ENCODE peak calls at places on chromosome 7, in seven cellular contexts. E is stimulated activated CD4-positive, alpha-beta T cell treated with anti-CD3 and anti-CD28 coated beads, Interleukin-4, amount 100 ng/mL, for 24 hours; V is fibroblast of the conjunctiva; U is GF-D8; R is substantia nigra; T is OCI-M1; W is T-helper 2 cell treated with Interferon-gamma antibody and Interleukin-4, amounts not matched to agents 5 μg/mL and 100 μg/mL, for 36 hours. X is an unnamed sample.

GRCh38 chr7:158355456-158356065 is 232.1 kb downstream of the PTPRN2 start:
- DNase-seq in E (no peak), V (no peak), U (no peak), R (no peak), T (no peak), W (no peak), X (peak; percentile 24)

GRCh38 chr7:36040679-36041078 is 112.4 kb upstream of the EEPD1 start:
- DNase-seq in E (no peak), V (no peak), U (no peak), R (no peak), T (no peak), W (no peak), X (no peak)

GRCh38 chr7:80600046-80600445 is 38.4 kb upstream of the CD36 start:
- DNase-seq in E (no peak), V (no peak), U (no peak), R (no peak), T (no peak), W (no peak), X (no peak)

GRCh38 chr7:149680316-149681025 is 92.9 kb downstream of the ZNF467 start:
- DNase-seq in E (no peak), V (no peak), U (no peak), R (no peak), T (no peak), W (no peak), X (no peak)

GRCh38 chr7:81064446-81064845 is 145.6 kb upstream of the SEMA3C start:
- DNase-seq in E (no peak), V (no peak), U (no peak), R (no peak), T (no peak), W (no peak), X (no peak)

GRCh38 chr7:17339139-17339538 is 40.7 kb downstream of the AHR start:
- DNase-seq in E (no peak), V (no peak), U (no peak), R (no peak), T (no peak), W (no peak), X (no peak)

GRCh38 chr7:128891942-128892269 is 18.6 kb downstream of the KCP start:
- DNase-seq in E (no peak), V (no peak), U (no peak), R (no peak), T (no peak), W (no peak), X (no peak)

GRCh38 chr7:41182782-41183181 is 520.1 kb downstream of the INHBA start:
- DNase-seq in E (no peak), V (no peak), U (no peak), R (no peak), T (no peak), W (no peak), X (no peak)

GRCh38 chr7:15104411-15105092 is 202.0 kb upstream of the DGKB start:
- DNase-seq in E (no peak), V (no peak), U (no peak), R (no peak), T (no peak), W (no peak), X (no peak)

GRCh38 chr7:158771213-158771817 is 58.0 kb downstream of the ESYT2 start:
- DNase-seq in E (no peak), V (no peak), U (no peak), R (no peak), T (no peak), W (no peak), X (no peak)

X was measured in NAMALWA.